ENCODE peak calls at places on chromosomes 4 and X, in four cellular contexts. L, V, T and Z are unnamed samples.

GRCh38 chr4:24991015-24991414 is 39.7 kb downstream of the LGI2 start:
- DNase-seq in V (no peak), T (peak), L (no peak), Z (no peak)

GRCh38 chr4:156223985-156224384 is 270.3 kb upstream of the CTSO start:
- DNase-seq in V (no peak), T (no peak), L (no peak), Z (no peak)

GRCh38 chr4:82811838-82812672 is 13.5 kb upstream of the SCD5 start:
- DNase-seq in T (no peak), V (no peak), L (no peak), Z (no peak)

GRCh38 chr4:178395798-178396197 is 953.6 kb upstream of the AGA start:
- DNase-seq in V (no peak), L (no peak), T (no peak), Z (no peak)

GRCh38 chr4:83331959-83332358 is 2.7 kb downstream of the HPSE start:
- DNase-seq in T (no peak), V (no peak), L (no peak), Z (no peak)

GRCh38 chr4:1775731-1776500 is 17.2 kb upstream of the FGFR3 start:
- DNase-seq in L (no peak), V (no peak), T (peak), Z (no peak)

GRCh38 chrX:18561020-18561419 is 110.9 kb downstream of the RS1 start:
- DNase-seq in T (no peak), V (no peak), L (no peak), Z (no peak)

GRCh38 chr4:158535130-158535614 is 13.5 kb downstream of the RXFP1 start:
- DNase-seq in T (peak), V (no peak), L (no peak), Z (no peak)

GRCh38 chrX:434946-435345 is 48.2 kb upstream of the PPP2R3B start:
- DNase-seq in V (no peak), T (no peak), L (no peak), Z (no peak)

GRCh38 chr4:87121332-87122065 is 98.9 kb downstream of the KLHL8 start:
- DNase-seq in L (peak), V (no peak), T (peak), Z (no peak)